ENCODE peak calls at places on chromosome 21, in five cellular contexts. R is AG04450, T is dorsolateral prefrontal cortex, C is IMR-90, D is right lobe of liver. Z is an unnamed sample.

GRCh38 chr21:25885405-25885804 is 150.6 kb downstream of the GABPA start:
- DNase-seq in C (no peak), R (no peak), T (no peak), D (no peak), Z (no peak)

GRCh38 chr21:29499734-29500343 is 201.1 kb downstream of the BACH1 start:
- DNase-seq in D (no peak), C (no peak), R (no peak), T (peak; percentile 34), Z (no peak)

GRCh38 chr21:23017989-23018388 is 2019.8 kb downstream of the NCAM2 start:
- DNase-seq in T (no peak), D (no peak), R (no peak), C (no peak), Z (no peak)

GRCh38 chr21:31892686-31893085 is 19.9 kb downstream of the HUNK start:
- DNase-seq in R (no peak), D (no peak), T (no peak), C (no peak), Z (no peak)

GRCh38 chr21:8991968-8992621 is 1529.3 kb upstream of the TPTE start:
- DNase-seq in C (no peak), R (no peak), T (no peak), D (no peak), Z (no peak)

GRCh38 chr21:37117204-37117603 is 44.1 kb downstream of the TTC3 start:
- DNase-seq in D (no peak), R (no peak), T (no peak), C (no peak), Z (no peak)

GRCh38 chr21:35222541-35222941 is 173.4 kb upstream of the RUNX1 start:
- DNase-seq in T (no peak), R (no peak), D (no peak), C (no peak), Z (no peak)

GRCh38 chr21:28754127-28754611 is 238.5 kb downstream of the LTN1 start:
- DNase-seq in D (no peak), T (no peak), C (peak; percentile 96), R (peak; percentile 93), Z (peak; percentile 31)

GRCh38 chr21:31218830-31219608 is 125.0 kb downstream of the TIAM1 start:
- DNase-seq in C (peak; percentile 29), T (no peak), D (no peak), R (no peak), Z (peak; percentile 63)

DNA sequence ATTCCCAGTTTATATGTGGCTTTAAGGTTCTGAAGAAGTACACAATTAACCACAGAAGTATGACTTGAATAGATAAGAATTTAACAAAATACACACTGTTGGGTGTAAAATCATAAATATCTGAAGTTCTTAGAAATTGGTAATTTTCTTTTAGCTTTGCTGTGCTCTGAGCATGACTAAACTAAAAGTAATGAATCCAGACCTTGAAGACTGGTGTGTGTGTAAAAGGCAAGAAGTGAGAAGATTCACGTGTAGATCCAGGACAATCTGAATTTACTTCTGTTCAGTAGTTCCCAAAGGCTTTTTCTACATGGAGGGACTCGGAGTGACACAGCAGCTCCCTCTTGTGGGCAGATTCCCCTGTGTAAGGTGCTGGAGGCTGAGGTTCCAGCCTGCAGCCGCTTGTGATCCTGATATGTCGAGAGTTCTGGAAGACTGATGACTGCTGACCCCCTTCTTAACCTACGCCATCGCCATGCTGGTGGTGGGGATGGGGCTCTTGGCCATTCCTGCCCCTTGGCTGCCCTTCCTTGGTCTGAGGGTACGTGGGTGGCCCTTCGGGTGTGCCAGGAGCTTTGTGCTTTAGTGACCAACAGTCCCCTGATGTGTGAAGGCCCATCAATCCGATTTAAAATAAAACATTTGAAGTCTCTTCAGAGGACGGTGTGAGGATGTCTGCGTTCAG is 62.7 kb downstream of the ADARB1 start:
- DNase-seq in C (peak; percentile 90), D (peak; percentile 82), R (peak; percentile 74), T (peak; percentile 85), Z (peak; percentile 81)
- H3K27ac ChIP-seq in C (no peak overlapping the region), D (no peak overlapping the region), R (no peak overlapping the region), T (no peak overlapping the region), Z (no peak overlapping the region)

DNA sequence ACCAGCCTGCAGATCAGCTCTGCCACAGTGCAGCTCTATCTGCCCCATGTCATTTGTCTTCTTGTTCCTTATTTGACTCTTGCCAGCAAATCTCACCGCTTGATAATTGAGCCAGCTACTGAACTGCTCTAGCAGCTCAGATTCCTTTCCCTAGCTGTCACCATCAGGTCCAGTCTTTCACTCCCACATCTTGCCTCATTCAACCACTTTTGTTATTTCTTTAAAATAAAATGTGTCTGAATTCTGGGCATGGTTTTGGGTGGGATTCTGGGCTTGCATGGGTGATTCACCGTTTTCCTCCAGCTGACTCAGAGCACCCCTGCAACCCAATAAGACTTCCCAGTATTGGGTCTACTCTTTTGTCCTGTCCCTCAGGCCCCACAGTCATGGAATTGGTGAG is 215.8 kb downstream of the DSCAM start:
- DNase-seq in T (no peak), D (no peak), R (no peak), C (no peak), Z (no peak)
- H3K4me3 ChIP-seq in T (no peak overlapping the region), D (no peak overlapping the region), R (no peak overlapping the region), C (no peak overlapping the region), Z (no peak overlapping the region)

GRCh38 chr21:45356653-45357435 is 48.1 kb upstream of the COL18A1 start:
- DNase-seq in R (no peak), C (no peak), D (peak; percentile 35), T (no peak), Z (no peak)
- H3K27ac ChIP-seq in R (no peak overlapping the region), C (no peak overlapping the region), D (peak overlapping the region; percentile 45), T (no peak overlapping the region), Z (peak overlapping the region; percentile 36)

DNA sequence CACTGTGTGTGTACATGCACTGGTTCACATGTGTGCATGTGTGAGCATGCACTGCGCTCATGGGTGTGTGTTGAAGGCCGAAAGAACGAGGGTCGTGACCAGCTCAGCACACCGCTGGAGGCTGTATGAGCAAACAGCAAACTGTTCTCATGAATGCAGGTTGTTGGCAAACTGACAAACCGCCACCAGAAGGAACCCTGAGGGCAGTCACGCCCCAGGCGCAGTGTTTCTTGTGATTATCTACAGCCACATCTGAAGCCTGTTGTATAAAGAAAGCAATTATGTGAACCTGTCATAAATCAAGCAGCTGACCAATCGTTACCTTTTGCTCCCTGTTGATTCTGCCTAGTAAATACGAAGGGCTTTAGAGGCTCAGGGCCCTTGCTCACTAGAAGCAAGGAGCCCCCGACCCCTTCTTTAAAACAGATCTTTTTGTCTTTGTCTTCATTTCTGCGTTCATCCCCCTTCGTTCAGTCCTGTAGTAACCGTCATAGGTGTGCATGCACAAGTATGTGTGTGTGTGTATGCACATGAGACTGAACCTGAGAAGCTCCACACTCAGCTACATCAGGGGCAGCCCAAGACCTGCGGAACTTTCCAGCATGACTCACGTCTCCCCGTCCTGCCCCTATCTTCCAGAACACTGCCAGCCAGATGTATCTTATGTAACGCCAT is 16.8 kb upstream of the RIPK4 start:
- DNase-seq in R (no peak), C (no peak), T (no peak), D (no peak), Z (peak; percentile 75)
- H3K4me3 ChIP-seq in R (no peak overlapping the region), C (no peak overlapping the region), T (no peak overlapping the region), D (no peak overlapping the region), Z (no peak overlapping the region)

GRCh38 chr21:38376235-38376634 is 119.4 kb downstream of the KCNJ15 start:
- DNase-seq in T (no peak), D (no peak), R (no peak), C (no peak), Z (no peak)
- H3K27ac ChIP-seq in T (no peak overlapping the region), D (no peak overlapping the region), R (no peak overlapping the region), C (no peak overlapping the region), Z (no peak overlapping the region)

DNA sequence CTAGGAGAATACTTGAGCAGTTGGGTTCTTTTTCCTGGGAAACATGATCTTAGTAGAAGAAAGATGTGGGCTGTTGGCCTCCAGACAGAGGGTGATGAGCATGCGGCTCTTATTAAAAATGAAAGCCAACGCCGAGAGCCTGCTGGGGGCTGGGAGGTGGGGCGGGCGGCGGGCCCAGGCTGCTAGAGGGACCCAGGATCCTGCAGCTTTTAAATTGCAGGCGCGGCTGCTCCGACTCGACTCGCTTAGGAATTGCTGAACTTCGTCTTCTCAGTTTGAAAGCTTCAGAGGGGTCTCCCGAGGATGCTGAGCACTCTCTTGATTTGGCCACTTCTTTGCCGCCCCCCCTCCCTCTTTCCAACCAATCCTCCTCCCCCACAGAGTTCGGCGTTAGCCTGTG is 1.2 kb downstream of the AGPAT3 start:
- DNase-seq in C (peak; percentile 57), T (peak; percentile 41), D (no peak), R (no peak), Z (peak; percentile 55)
- H3K4me3 ChIP-seq in C (peak overlapping the region; percentile 90), T (peak overlapping the region; percentile 75), D (peak overlapping the region; percentile 48), R (peak overlapping the region; percentile 69), Z (peak overlapping the region; percentile 87)

DNA sequence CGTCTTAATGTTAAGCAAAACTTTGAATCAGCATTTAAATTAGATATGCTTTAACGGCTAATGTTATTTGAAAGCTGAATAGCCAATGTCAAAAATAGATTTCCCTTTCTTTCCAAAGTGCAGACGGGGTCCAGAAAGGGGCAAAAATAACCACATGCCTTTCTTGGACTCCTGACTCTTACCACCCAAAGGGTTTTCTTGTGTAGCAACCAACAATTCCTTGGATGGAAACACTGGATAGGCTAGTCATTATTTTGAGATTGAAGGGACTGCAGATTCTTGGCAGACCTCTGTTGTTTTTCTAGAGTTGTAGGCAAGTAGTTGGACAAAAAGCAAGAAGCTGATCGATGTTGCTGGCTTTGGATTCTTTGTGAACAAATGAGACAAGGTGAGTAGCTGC is 107.0 kb downstream of the MRPS6 start:
- DNase-seq in D (no peak), T (no peak), R (no peak), C (no peak), Z (no peak)
- H3K27ac ChIP-seq in D (no peak overlapping the region), T (no peak overlapping the region), R (no peak overlapping the region), C (no peak overlapping the region), Z (no peak overlapping the region)

DNA sequence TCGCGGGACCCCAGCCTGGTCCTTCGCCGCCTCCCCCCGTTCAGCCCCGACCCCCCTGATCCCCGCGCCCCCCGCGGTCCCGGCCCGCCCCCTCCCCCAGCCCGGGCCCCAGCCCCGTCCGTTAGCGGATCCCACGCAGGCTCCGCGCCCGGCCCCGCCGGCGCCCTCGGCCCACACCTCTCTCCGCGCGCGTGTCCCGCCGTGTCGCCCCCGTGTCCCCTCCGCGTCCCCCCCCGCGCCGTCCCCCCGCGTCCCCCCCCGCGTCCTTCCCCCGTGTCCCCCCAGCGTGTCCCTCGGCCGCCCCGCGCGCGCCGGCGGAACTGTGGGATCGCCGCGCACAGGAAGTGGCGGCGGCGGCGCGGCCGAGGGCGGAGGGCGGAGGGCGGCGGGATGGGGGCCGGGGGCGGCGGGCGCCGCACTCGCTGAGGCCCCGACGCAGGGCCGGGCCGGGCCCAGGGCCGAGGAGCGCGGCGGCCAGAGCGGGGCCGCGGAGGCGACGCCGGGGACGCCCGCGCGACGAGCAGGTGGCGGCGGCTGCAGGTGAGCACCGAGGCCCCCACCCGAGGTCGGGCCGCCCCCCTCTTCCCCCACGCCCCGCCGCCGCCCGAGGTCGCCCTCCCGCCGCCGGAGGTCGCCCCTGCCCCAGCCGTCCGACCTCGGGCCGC is at the start of gene AGPAT3:
- DNase-seq in R (no peak), D (peak; percentile 61), C (no peak), T (no peak), Z (no peak)
- H3K4me3 ChIP-seq in R (peak within 1 kb of the TSS; percentile 69), D (peak within 1 kb of the TSS; percentile 64), C (peak within 1 kb of the TSS; percentile 90), T (peak within 1 kb of the TSS; percentile 75), Z (peak within 1 kb of the TSS; percentile 68)

Z was measured in prostate gland.